ENCODE peak calls at places on chromosomes 16 and 17, in four cellular contexts. Y is choroid plexus epithelial cell, S is NCI-H1092, C is H9. M is an unnamed sample.

GRCh38 chr17:81666092-81666341 is 388 bp downstream of the OXLD1 start:
- DNase-seq in C (peak), Y (peak), S (no peak), M (peak)

GRCh38 chr17:76053230-76054111 is 18.8 kb downstream of the SRP68 start:
- DNase-seq in Y (peak), C (no peak), S (no peak), M (peak)

GRCh38 chr16:8173111-8173644 is 417.1 kb downstream of the TMEM114 start:
- DNase-seq in S (peak), Y (peak), C (peak), M (peak)

GRCh38 chr17:47287639-47288038 is 34.0 kb downstream of the ITGB3 start:
- DNase-seq in Y (no peak), C (no peak), S (no peak), M (no peak)

GRCh38 chr16:3246002-3246401 is 10.4 kb downstream of the MEFV start:
- DNase-seq in Y (no peak), S (no peak), C (no peak), M (no peak)

GRCh38 chr16:83899272-83899897 is 470 bp downstream of the MLYCD start:
- DNase-seq in Y (peak), S (peak), C (peak), M (peak)

GRCh38 chr16:1027416-1027815 is 45.1 kb upstream of the SSTR5 start:
- DNase-seq in Y (no peak), C (no peak), S (no peak), M (no peak)

GRCh38 chr16:31440511-31441184 is 1.9 kb downstream of the ZNF843 start:
- DNase-seq in C (no peak), S (no peak), Y (no peak), M (no peak)

GRCh38 chr17:45997624-45998023 is 1.4 kb upstream of the STH start:
- DNase-seq in Y (peak), C (no peak), S (no peak), M (peak)

GRCh38 chr16:53817117-53817516 is 113.2 kb downstream of the FTO start:
- DNase-seq in Y (peak), C (no peak), S (no peak), M (peak)

GRCh38 chr17:27647755-27648154 is 16.8 kb downstream of the LGALS9 start:
- DNase-seq in Y (no peak), S (no peak), C (no peak), M (no peak)

GRCh38 chr17:40070895-40071719 is 8.3 kb downstream of the THRA start:
- DNase-seq in Y (no peak), C (peak), S (no peak), M (no peak)

M was measured in astrocyte of the spinal cord.